ENCODE peak calls at places on chromosome 19, in four cellular contexts. One of them, this sample, is unnamed.

GRCh38 chr19:13011653-13012389 is 16.5 kb downstream of the NFIX start:
- DNase-seq in adrenal gland: no peak
- DNase-seq in AG10803: no peak
- DNase-seq in left ventricle myocardium inferior: no peak
- DNase-seq in this sample: no peak

GRCh38 chr19:29303707-29304090 is 90.7 kb upstream of the UQCRFS1 start:
- DNase-seq in adrenal gland: no peak
- DNase-seq in AG10803: no peak
- DNase-seq in left ventricle myocardium inferior: no peak
- DNase-seq in this sample: no peak

GRCh38 chr19:15612342-15612741 is 2.7 kb upstream of the CYP4F8 start:
- DNase-seq in adrenal gland: no peak
- DNase-seq in AG10803: no peak
- DNase-seq in left ventricle myocardium inferior: no peak
- DNase-seq in this sample: no peak

GRCh38 chr19:50362656-50363424 is 2.6 kb downstream of the NAPSA start:
- DNase-seq in adrenal gland: no peak
- DNase-seq in AG10803: no peak
- DNase-seq in left ventricle myocardium inferior: no peak
- DNase-seq in this sample: peak

GRCh38 chr19:18063463-18063862 is 23.3 kb downstream of the IL12RB1 start:
- DNase-seq in adrenal gland: no peak
- DNase-seq in AG10803: no peak
- DNase-seq in left ventricle myocardium inferior: no peak
- DNase-seq in this sample: peak

GRCh38 chr19:21698215-21698614 is 69.2 kb downstream of the ZNF100 start:
- DNase-seq in adrenal gland: no peak
- DNase-seq in AG10803: peak
- DNase-seq in left ventricle myocardium inferior: no peak
- DNase-seq in this sample: peak

GRCh38 chr19:18526316-18526715 is 4.4 kb upstream of the ELL start:
- DNase-seq in adrenal gland: no peak
- DNase-seq in AG10803: no peak
- DNase-seq in left ventricle myocardium inferior: no peak
- DNase-seq in this sample: peak

GRCh38 chr19:40529093-40529954 is 47.3 kb upstream of the SHKBP1 start:
- DNase-seq in adrenal gland: peak
- DNase-seq in AG10803: peak
- DNase-seq in left ventricle myocardium inferior: peak
- DNase-seq in this sample: peak

GRCh38 chr19:12163841-12164240 is 945 bp downstream of the ZNF136 start:
- DNase-seq in adrenal gland: no peak
- DNase-seq in AG10803: peak
- DNase-seq in left ventricle myocardium inferior: no peak
- DNase-seq in this sample: no peak

GRCh38 chr19:45884682-45885555 is 1.0 kb downstream of the IRF2BP1 start:
- DNase-seq in adrenal gland: no peak
- DNase-seq in AG10803: no peak
- DNase-seq in left ventricle myocardium inferior: no peak
- DNase-seq in this sample: no peak

GRCh38 chr19:38044267-38045111 is 137.5 kb downstream of the SIPA1L3 start:
- DNase-seq in adrenal gland: no peak
- DNase-seq in AG10803: no peak
- DNase-seq in left ventricle myocardium inferior: no peak
- DNase-seq in this sample: peak

GRCh38 chr19:4229179-4229931 is at the start of gene EBI3:
- DNase-seq in adrenal gland: peak
- DNase-seq in AG10803: no peak
- DNase-seq in left ventricle myocardium inferior: peak
- DNase-seq in this sample: no peak

GRCh38 chr19:47377801-47378200 is 28.7 kb downstream of the DHX34 start:
- DNase-seq in adrenal gland: no peak
- DNase-seq in AG10803: no peak
- DNase-seq in left ventricle myocardium inferior: no peak
- DNase-seq in this sample: no peak

DNA sequence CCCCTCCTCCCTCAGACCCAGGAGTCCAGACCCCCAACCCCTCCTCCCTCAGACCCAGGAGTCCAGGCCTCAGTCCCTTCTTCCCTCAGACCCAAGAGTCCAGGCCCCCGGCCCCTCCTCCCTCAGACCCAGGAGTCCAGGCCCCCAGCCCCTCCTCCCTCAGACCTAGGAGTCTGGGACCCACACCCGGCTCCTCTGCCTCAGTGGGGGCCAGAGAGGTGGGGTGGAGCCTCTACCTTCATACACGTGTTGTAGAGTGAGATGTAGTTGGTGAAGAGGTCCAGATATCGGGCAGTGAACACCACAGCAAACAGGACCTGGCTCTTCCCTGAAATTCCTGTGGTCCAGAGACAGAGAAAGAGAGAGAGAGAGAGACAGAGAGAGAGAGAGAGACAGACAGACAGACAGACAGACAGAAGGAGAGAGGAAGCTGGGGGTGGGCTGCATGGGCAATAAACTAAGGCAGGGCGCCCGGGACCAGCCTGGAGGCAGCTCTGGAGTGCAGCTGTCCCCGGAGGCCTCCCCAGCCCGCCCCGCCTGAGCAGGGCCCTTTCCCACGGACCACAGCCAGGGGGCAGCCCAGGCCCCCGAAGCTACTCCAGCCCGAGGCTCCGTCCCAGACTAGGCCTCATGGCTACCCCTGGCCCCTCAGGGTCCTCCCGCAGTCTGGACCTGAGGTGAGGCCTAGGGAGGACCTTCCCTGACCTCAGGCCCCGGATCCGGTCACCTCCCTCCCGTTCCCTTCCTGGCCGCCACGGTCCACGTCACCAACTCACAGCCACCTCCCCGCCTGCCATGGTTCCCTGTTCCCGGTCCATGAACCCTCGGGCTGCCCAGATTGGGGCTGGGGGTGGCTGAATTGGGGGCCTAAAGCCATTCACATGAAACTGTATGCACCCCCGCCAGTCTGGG is 907 bp downstream of the KDELR1 start:
- DNase-seq in adrenal gland: peak
- DNase-seq in AG10803: peak
- DNase-seq in left ventricle myocardium inferior: peak
- DNase-seq in this sample: no peak
- TF ChIP-seq CTCF in adrenal gland: peak
- TF ChIP-seq CTCF in AG10803: peak
- TF ChIP-seq CTCF in left ventricle myocardium inferior: peak
- TF ChIP-seq CTCF in this sample: peak

DNA sequence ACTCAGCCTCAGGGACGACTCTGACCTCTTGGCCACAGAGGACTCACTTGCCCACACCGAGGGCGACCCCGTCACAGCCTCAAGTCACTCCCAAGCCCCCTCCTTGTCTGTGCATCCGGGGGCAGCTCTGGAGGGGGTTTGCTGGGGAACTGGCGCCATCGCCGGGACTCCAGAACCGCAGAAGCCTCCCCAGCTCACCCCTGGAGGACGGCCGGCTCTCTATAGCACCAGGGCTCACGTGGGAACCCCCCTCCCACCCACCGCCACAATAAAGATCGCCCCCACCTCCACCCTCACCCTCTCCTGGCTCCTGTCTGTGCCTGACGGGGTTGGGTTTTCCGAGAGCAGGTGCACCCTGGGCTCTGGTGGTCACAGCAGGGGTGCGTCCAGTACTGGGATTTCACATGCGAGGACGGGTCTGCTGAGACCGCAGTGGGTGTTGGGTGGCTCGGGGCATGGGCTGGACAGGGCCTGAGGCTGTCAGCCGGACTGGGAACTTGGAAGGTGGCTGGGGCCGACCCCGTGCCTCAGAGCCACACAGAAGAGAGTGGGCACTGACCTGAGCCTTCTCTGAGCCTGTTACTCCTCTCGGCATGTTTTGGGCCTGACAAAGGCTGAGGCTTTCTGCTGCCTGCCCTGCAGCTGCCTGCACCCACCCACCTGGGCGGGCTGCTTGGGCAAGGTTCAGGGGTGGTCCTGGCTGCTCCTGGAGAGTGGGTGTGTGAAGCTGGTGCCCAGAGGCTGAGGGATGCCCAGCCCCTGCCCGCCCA is 6.3 kb upstream of the HCN2 start:
- DNase-seq in adrenal gland: peak
- DNase-seq in AG10803: no peak
- DNase-seq in left ventricle myocardium inferior: no peak
- DNase-seq in this sample: no peak
- H3K4me3 ChIP-seq in adrenal gland: no peak
- H3K4me3 ChIP-seq in AG10803: no peak
- H3K4me3 ChIP-seq in left ventricle myocardium inferior: no peak
- H3K4me3 ChIP-seq in this sample: no peak

DNA sequence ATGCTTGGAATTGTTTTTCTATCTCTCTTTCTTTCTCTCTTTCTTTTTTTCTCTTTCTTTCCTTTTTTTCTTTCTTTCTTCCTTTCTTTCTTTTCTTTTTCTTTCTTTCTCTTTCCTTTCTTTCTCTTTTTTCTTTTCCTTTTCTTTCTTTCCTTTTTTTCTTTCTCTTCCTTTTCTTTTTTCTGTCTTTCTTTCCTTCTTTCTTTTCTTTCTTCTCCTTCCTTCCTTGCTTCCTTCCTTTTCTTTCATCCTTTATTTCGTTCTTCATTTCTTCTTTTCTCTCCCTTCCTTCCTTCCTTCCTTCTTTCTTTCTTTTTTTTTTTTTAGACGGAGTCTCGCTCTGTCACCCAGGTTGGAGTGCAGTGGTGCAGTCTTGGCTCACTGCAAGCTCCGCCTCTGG is 1.9 kb upstream of the MEX3D start:
- DNase-seq in adrenal gland: no peak
- DNase-seq in AG10803: no peak
- DNase-seq in left ventricle myocardium inferior: no peak
- DNase-seq in this sample: no peak
- TF ChIP-seq CTCF in adrenal gland: no peak
- TF ChIP-seq CTCF in AG10803: no peak
- TF ChIP-seq CTCF in left ventricle myocardium inferior: no peak
- TF ChIP-seq CTCF in this sample: no peak

GRCh38 chr19:51927859-51928258 is 587 bp downstream of the ZNF613 start:
- DNase-seq in adrenal gland: no peak
- DNase-seq in AG10803: no peak
- DNase-seq in left ventricle myocardium inferior: no peak
- DNase-seq in this sample: no peak
- H3K4me3 ChIP-seq in adrenal gland: peak
- H3K4me3 ChIP-seq in AG10803: peak
- H3K4me3 ChIP-seq in left ventricle myocardium inferior: peak
- H3K4me3 ChIP-seq in this sample: peak